ENCODE peak calls at places on chromosome 12, in ten cellular contexts. E, C, G, V, S, U, L, T, D and R are unnamed samples.

GRCh38 chr12:57109207-57110160 is 1.7 kb downstream of the STAT6 start:
- DNase-seq in E (no peak), C (no peak), G (no peak), V (no peak), S (no peak), U (no peak), L (no peak), T (no peak), D (peak), R (no peak)

GRCh38 chr12:27012239-27012981 is 1.8 kb downstream of the TM7SF3 start:
- DNase-seq in E (no peak), C (no peak), G (no peak), V (no peak), S (no peak), U (no peak), L (peak), T (no peak), D (no peak), R (peak)

GRCh38 chr12:107436376-107436775 is 249.2 kb upstream of the PWP1 start:
- DNase-seq in E (no peak), C (no peak), G (no peak), V (no peak), S (peak), U (no peak), L (no peak), T (no peak), D (no peak), R (no peak)

GRCh38 chr12:100675432-100675831 is 101.9 kb downstream of the GAS2L3 start:
- DNase-seq in E (no peak), C (peak), G (no peak), V (no peak), S (no peak), U (no peak), L (no peak), T (no peak), D (no peak), R (no peak)

GRCh38 chr12:124720687-124721500 is 142.8 kb downstream of the SCARB1 start:
- DNase-seq in E (no peak), C (peak), G (peak), V (no peak), S (no peak), U (peak), L (no peak), T (no peak), D (no peak), R (peak)

GRCh38 chr12:15700595-15700994 is 88.6 kb downstream of the EPS8 start:
- DNase-seq in E (peak), C (no peak), G (no peak), V (no peak), S (no peak), U (no peak), L (no peak), T (no peak), D (no peak), R (no peak)

GRCh38 chr12:113407931-113408585 is 4.4 kb upstream of the SDS start:
- DNase-seq in E (no peak), C (no peak), G (no peak), V (no peak), S (no peak), U (no peak), L (no peak), T (no peak), D (no peak), R (no peak)

GRCh38 chr12:45324391-45324790 is 108.5 kb downstream of the ANO6 start:
- DNase-seq in E (no peak), C (no peak), G (no peak), V (no peak), S (no peak), U (no peak), L (no peak), T (no peak), D (peak), R (no peak)

GRCh38 chr12:113643575-113643974 is 171.9 kb upstream of the LHX5 start:
- DNase-seq in E (no peak), C (no peak), G (no peak), V (no peak), S (no peak), U (no peak), L (no peak), T (no peak), D (no peak), R (no peak)

GRCh38 chr12:42945927-42946326 is 356.4 kb upstream of the PRICKLE1 start:
- DNase-seq in E (no peak), C (no peak), G (no peak), V (no peak), S (no peak), U (no peak), L (no peak), T (no peak), D (no peak), R (no peak)

GRCh38 chr12:15830538-15830937 is 41.4 kb upstream of the EPS8 start:
- DNase-seq in E (no peak), C (no peak), G (no peak), V (no peak), S (no peak), U (no peak), L (no peak), T (no peak), D (no peak), R (no peak)

GRCh38 chr12:62006076-62006732 is 254.0 kb upstream of the USP15 start:
- DNase-seq in E (no peak), C (no peak), G (no peak), V (no peak), S (no peak), U (no peak), L (no peak), T (no peak), D (peak), R (no peak)

GRCh38 chr12:132070298-132070697 is 73.8 kb downstream of the DDX51 start:
- DNase-seq in E (no peak), C (no peak), G (no peak), V (no peak), S (no peak), U (no peak), L (no peak), T (no peak), D (no peak), R (no peak)

GRCh38 chr12:69161835-69162234 is 77.5 kb upstream of the CPSF6 start:
- DNase-seq in E (peak), C (no peak), G (no peak), V (no peak), S (no peak), U (no peak), L (no peak), T (no peak), D (no peak), R (no peak)

GRCh38 chr12:93167841-93168492 is 209.8 kb upstream of the NUDT4 start:
- DNase-seq in E (peak), C (peak), G (no peak), V (no peak), S (no peak), U (no peak), L (no peak), T (no peak), D (no peak), R (peak)

GRCh38 chr12:18750087-18750486 is 12.2 kb downstream of the CAPZA3 start:
- DNase-seq in E (no peak), C (no peak), G (no peak), V (no peak), S (no peak), U (no peak), L (no peak), T (no peak), D (no peak), R (no peak)

GRCh38 chr12:30806989-30807694 is 52.4 kb upstream of the CAPRIN2 start:
- DNase-seq in E (peak), C (no peak), G (no peak), V (peak), S (no peak), U (peak), L (peak), T (no peak), D (peak), R (peak)

GRCh38 chr12:130419116-130419515 is 81.4 kb downstream of the PIWIL1 start:
- DNase-seq in E (no peak), C (no peak), G (no peak), V (no peak), S (peak), U (no peak), L (no peak), T (no peak), D (no peak), R (no peak)

GRCh38 chr12:103884316-103884715 is 43.3 kb upstream of the NT5DC3 start:
- DNase-seq in E (no peak), C (peak), G (no peak), V (no peak), S (no peak), U (no peak), L (no peak), T (no peak), D (peak), R (no peak)

GRCh38 chr12:13101854-13102375 is 1.6 kb downstream of the GSG1 start:
- DNase-seq in E (no peak), C (peak), G (no peak), V (no peak), S (no peak), U (no peak), L (peak), T (no peak), D (no peak), R (peak)

GRCh38 chr12:49131973-49132461 is 822 bp upstream of the TUBA1B start:
- DNase-seq in E (no peak), C (peak), G (no peak), V (no peak), S (no peak), U (no peak), L (no peak), T (no peak), D (peak), R (peak)

GRCh38 chr12:22287776-22288621 is 46.5 kb downstream of the ST8SIA1 start:
- DNase-seq in E (no peak), C (no peak), G (no peak), V (peak), S (no peak), U (no peak), L (no peak), T (no peak), D (no peak), R (no peak)

GRCh38 chr12:64737539-64737938 is 21.7 kb downstream of the GNS start:
- DNase-seq in E (no peak), C (no peak), G (no peak), V (no peak), S (no peak), U (no peak), L (no peak), T (no peak), D (no peak), R (no peak)

GRCh38 chr12:57276935-57277563 is 26.1 kb upstream of the STAC3 start:
- DNase-seq in E (no peak), C (no peak), G (no peak), V (no peak), S (no peak), U (peak), L (no peak), T (no peak), D (peak), R (peak)

GRCh38 chr12:111430418-111431353 is 25.0 kb downstream of the SH2B3 start:
- DNase-seq in E (no peak), C (no peak), G (no peak), V (no peak), S (no peak), U (no peak), L (no peak), T (peak), D (no peak), R (no peak)

DNA sequence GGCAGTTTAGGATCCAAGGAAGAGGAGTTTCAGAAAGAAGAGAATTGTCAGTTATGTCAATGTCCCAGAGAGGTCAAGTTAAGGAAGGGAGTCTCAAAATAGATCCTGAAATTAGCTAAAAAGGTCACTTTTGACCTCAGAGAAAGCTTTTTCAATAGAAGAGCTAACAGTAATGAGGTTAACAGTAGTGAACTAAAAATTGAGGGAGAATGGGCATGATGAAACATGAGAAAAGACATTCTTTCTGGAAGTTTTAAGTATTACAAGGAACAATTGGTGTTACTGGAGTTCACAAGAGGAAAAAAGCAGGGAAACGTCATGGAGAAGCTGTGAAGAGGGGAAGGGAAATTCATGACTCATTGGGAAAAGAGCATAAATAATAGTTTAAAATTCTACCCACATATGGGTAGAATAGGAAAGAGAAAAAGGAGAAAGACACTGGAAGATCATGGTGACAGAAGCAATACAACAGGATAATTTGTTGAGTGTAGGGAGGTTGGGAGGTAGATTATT is 381.2 kb upstream of the FAR2 start:
- DNase-seq in E (no peak), C (no peak), G (no peak), V (no peak), S (no peak), U (no peak), L (no peak), T (no peak), D (no peak), R (no peak)
- TF ChIP-seq POLR2A in E (no peak), C (no peak), G (no peak), V (no peak), S (no peak), U (no peak), L (no peak), T (no peak), D (no peak), R (no peak)

GRCh38 chr12:659090-659683 is 4.1 kb downstream of the NINJ2 start:
- DNase-seq in E (no peak), C (no peak), G (no peak), V (no peak), S (no peak), U (no peak), L (no peak), T (no peak), D (peak), R (no peak)
- H3K4me3 ChIP-seq in E (no peak), C (no peak), G (no peak), V (no peak), S (no peak), U (no peak), L (no peak), T (no peak), D (no peak), R (no peak)

GRCh38 chr12:20604408-20604807 is 90.7 kb upstream of the SLCO1C1 start:
- DNase-seq in E (no peak), C (no peak), G (no peak), V (no peak), S (no peak), U (no peak), L (no peak), T (no peak), D (no peak), R (no peak)

GRCh38 chr12:20599757-20600156 is 95.4 kb upstream of the SLCO1C1 start:
- DNase-seq in E (no peak), C (no peak), G (no peak), V (no peak), S (no peak), U (no peak), L (no peak), T (no peak), D (no peak), R (no peak)

GRCh38 chr12:20601668-20602280 is 93.4 kb upstream of the SLCO1C1 start:
- DNase-seq in E (no peak), C (no peak), G (no peak), V (no peak), S (no peak), U (no peak), L (no peak), T (no peak), D (no peak), R (no peak)

DNA sequence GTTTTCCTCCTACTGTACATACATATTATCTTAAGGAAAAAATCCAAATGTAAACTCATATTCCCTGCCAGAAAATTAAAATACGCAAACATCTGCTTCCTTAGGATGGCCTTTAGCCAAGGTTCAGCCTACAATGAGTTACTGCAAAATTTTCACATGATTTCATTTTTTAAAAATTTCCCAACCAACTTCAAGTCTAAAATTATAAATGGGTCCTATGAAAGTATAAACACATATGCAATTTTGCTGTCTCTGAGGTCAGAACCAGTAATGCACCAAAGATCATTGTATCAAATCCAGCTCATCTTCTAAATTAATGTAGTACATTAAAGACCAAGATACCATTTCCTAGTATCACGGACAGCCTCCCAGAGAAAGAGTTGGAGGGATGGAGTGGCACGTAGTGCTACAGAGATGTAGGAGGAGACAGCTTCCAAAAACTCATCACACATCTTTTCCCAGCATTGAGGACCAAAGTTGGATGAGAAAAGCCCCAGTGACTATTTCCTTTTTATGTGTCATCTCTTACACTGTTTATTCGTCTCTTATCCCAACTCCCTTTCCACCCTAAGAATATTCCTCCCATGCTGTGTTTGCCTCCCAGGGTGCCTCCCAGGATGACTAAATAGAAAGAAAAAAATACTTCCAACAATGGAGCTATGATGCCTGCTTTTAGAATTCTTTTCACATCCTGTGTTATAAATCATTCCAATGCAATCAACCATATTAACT is 92.3 kb upstream of the SLCO1C1 start:
- DNase-seq in E (no peak), C (no peak), G (no peak), V (no peak), S (no peak), U (no peak), L (no peak), T (no peak), D (no peak), R (no peak)
- TF ChIP-seq POLR2AphosphoS5 in E (no peak), C (no peak), G (no peak), V (no peak), S (no peak), U (no peak), L (no peak), T (no peak), D (no peak), R (no peak)

GRCh38 chr12:6783828-6784227 is 5.5 kb upstream of the CD4 start:
- DNase-seq in E (no peak), C (no peak), G (no peak), V (no peak), S (no peak), U (no peak), L (no peak), T (no peak), D (no peak), R (no peak)
- TF ChIP-seq POLR2A in E (no peak), C (no peak), G (no peak), V (no peak), S (no peak), U (no peak), L (no peak), T (no peak), D (no peak), R (no peak)

DNA sequence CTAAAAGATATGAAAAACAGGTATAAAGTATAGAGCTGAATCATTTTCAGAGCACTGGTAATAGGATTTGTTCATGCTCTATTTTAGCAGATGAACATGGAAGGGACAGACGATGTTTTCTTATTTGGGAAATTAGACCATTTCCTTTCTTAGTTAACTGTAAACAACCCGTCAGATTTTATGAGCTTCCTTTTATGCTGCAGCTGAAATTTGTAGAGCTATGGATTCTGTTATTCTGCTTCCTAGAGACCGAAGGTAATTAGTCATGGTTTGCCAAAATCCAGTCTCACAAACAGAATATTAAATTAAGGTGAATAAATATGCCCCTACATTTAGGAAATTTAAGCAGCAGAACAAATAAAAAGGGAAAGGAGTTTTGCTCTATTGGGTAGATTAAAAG is 180.2 kb upstream of the SYT1 start:
- DNase-seq in E (no peak), C (no peak), G (no peak), V (no peak), S (no peak), U (no peak), L (no peak), T (no peak), D (no peak), R (no peak)
- H3K4me3 ChIP-seq in E (no peak), C (no peak), G (no peak), V (no peak), S (no peak), U (no peak), L (no peak), T (no peak), D (no peak), R (no peak)

GRCh38 chr12:105741786-105742566 is 396.8 kb downstream of the NUAK1 start:
- DNase-seq in E (no peak), C (no peak), G (no peak), V (no peak), S (no peak), U (no peak), L (no peak), T (no peak), D (no peak), R (no peak)

GRCh38 chr12:105742567-105742874 is 396.2 kb downstream of the NUAK1 start:
- DNase-seq in E (no peak), C (no peak), G (no peak), V (no peak), S (no peak), U (no peak), L (peak), T (no peak), D (no peak), R (no peak)

GRCh38 chr12:105738036-105738435 is 400.7 kb downstream of the NUAK1 start:
- DNase-seq in E (no peak), C (no peak), G (no peak), V (no peak), S (no peak), U (no peak), L (no peak), T (no peak), D (no peak), R (no peak)

GRCh38 chr12:105740970-105741725 is 397.6 kb downstream of the NUAK1 start:
- DNase-seq in E (no peak), C (no peak), G (peak), V (no peak), S (no peak), U (no peak), L (peak), T (no peak), D (no peak), R (peak)

GRCh38 chr12:105740337-105740736 is 398.4 kb downstream of the NUAK1 start:
- DNase-seq in E (no peak), C (no peak), G (no peak), V (no peak), S (no peak), U (no peak), L (peak), T (no peak), D (no peak), R (no peak)
- TF ChIP-seq POLR2AphosphoS5 in E (no peak), C (no peak), G (no peak), V (no peak), S (no peak), U (no peak), L (no peak), T (no peak), D (no peak), R (no peak)

DNA sequence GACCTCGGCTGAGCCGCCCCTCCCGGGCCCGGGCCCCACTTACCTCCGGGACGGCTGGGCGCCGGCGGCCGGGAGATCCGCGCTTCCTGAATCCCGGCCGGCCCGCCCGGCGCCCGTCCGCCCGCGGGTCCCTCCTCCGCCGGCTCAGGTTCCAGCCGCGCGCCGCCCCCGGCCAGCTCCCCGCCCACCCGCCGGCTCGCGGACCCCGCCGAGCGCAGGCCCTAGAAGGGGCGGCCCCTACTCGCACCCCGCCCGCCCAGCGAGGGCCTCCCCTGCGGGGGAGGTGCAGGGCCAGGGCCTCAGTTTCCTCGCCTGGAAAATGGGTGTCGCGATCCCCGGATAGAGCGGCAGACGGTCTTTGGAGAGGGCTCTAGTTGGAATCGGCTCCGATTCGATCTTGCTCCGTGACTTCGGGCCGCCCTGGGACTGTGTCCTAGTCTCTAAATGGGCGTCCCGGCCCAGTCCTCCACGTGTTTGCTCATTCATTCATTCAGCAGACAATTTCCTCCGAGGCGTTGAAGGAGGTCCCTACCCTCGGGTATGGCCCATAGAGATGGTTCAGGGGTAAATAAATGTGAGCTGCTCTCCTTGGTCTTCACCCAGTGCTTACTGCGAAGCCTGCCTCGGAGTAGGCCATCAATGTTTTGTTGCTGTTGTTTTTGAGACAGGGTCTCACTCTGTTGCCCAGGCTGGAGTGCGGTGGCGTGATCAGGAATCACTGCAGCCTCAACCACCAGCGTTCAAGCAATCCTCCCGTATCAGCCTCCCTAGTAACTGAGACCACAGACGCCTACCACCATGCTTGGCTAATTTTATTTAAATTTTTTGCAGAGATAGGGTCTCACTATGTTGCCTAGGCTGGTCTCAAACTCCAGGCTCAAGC is at the start of gene TRPV4:
- DNase-seq in E (no peak), C (no peak), G (no peak), V (peak), S (no peak), U (peak), L (no peak), T (no peak), D (peak), R (no peak)
- TF ChIP-seq POLR2A in E (no peak), C (no peak), G (no peak), V (no peak), S (no peak), U (no peak), L (no peak), T (no peak), D (no peak), R (peak)